ENCODE peak calls at places on chromosomes 7 and 10, in nine cellular contexts. Q is NCI-H2171 treated with DMSO at 0.1 percent for 48 hours; S is adipocyte; M is hypothalamus; T is effector CD8-positive, alpha-beta T cell; J is activated CD8-positive, alpha-beta memory T cell treated with anti-CD3 and anti-CD28 coated beads for 48 hours; H is sigmoid colon; U is B cell; O is AG20443. A is an unnamed sample.

GRCh38 chr7:39979406-39980073 is 29.5 kb downstream of the CDK13 start:
- DNase-seq in O (no peak), M (no peak), H (no peak), Q (no peak), J (no peak), S (no peak), U (no peak), T (no peak), A (no peak)

GRCh38 chr10:102505462-102506115 is 1.8 kb downstream of the SUFU start:
- DNase-seq in H (peak; percentile 55), M (no peak), J (no peak), Q (no peak), O (no peak), U (no peak), T (no peak), S (no peak), A (no peak)

GRCh38 chr7:135964254-135964653 is 12.9 kb downstream of the MTPN start:
- DNase-seq in J (no peak), T (no peak), U (no peak), S (no peak), M (no peak), Q (no peak), H (no peak), O (peak; percentile 47), A (no peak)

GRCh38 chr10:3091346-3091787 is 24.0 kb downstream of the PFKP start:
- DNase-seq in Q (no peak), S (peak; percentile 80), U (no peak), H (no peak), O (peak; percentile 38), T (no peak), M (no peak), J (no peak), A (no peak)

GRCh38 chr10:99630439-99630838 is 10.2 kb upstream of the SLC25A28 start:
- DNase-seq in O (peak; percentile 43), Q (no peak), S (peak; percentile 78), T (no peak), H (no peak), U (no peak), M (no peak), J (no peak), A (no peak)

GRCh38 chr10:117804470-117805011 is 242.2 kb downstream of the RAB11FIP2 start:
- DNase-seq in T (no peak), O (peak; percentile 29), S (no peak), M (peak; percentile 41), Q (peak; percentile 80), H (no peak), U (no peak), J (no peak), A (peak; percentile 56)

GRCh38 chr7:157018997-157019591 is 8.6 kb upstream of the MNX1 start:
- DNase-seq in H (no peak), J (no peak), U (no peak), M (no peak), S (no peak), O (no peak), T (no peak), Q (peak; percentile 13), A (no peak)

GRCh38 chr7:152313879-152314604 is 121.8 kb downstream of the KMT2C start:
- DNase-seq in O (peak; percentile 11), J (no peak), S (peak; percentile 65), Q (peak; percentile 96), U (no peak), T (no peak), M (no peak), H (no peak), A (no peak)

GRCh38 chr7:19772858-19773337 is 519 bp downstream of the TMEM196 start:
- DNase-seq in H (no peak), S (peak; percentile 33), T (no peak), O (peak; percentile 61), U (peak; percentile 10), J (no peak), M (no peak), Q (no peak), A (no peak)

GRCh38 chr10:103982639-103983038 is 15.7 kb downstream of the SLK start:
- DNase-seq in Q (no peak), H (no peak), S (no peak), J (no peak), O (no peak), T (no peak), U (no peak), M (no peak), A (peak; percentile 31)

GRCh38 chr10:86261933-86262665 is 104.5 kb downstream of the GRID1 start:
- DNase-seq in J (no peak), U (no peak), O (no peak), H (peak; percentile 38), Q (no peak), M (no peak), T (no peak), S (no peak), A (peak; percentile 64)

GRCh38 chr7:3254718-3255117 is 46.3 kb upstream of the SDK1 start:
- DNase-seq in S (no peak), J (no peak), H (no peak), M (no peak), Q (no peak), O (no peak), U (no peak), T (no peak), A (no peak)

GRCh38 chr10:125023269-125023668 is 81.3 kb downstream of the ZRANB1 start:
- DNase-seq in O (no peak), T (no peak), Q (peak; percentile 62), H (peak; percentile 64), S (no peak), M (no peak), U (no peak), J (no peak), A (no peak)